ENCODE peak calls at places on chromosomes 6 and 20, in nine cellular contexts. E, I, W, S, N, U, V, D and H are unnamed samples. For H3K9me3, the result is how much of the 10 kb centered on the place peaks cover.

GRCh38 chr6:151783692-151784091 is 23.8 kb upstream of the ESR1 start:
- DNase-seq in U (no peak), E (no peak), V (no peak), D (no peak), I (no peak), N (no peak), W (no peak), S (no peak), H (no peak)

GRCh38 chr6:84967389-84967788 is 203.0 kb upstream of the TBX18 start:
- DNase-seq in E (no peak), V (peak), W (no peak), S (no peak), I (no peak), U (no peak), D (peak), N (no peak), H (no peak)

GRCh38 chr6:81937296-81937937 is 184.9 kb upstream of the TENT5A start:
- DNase-seq in S (no peak), E (no peak), W (no peak), U (no peak), N (no peak), D (peak), I (no peak), V (peak), H (no peak)

GRCh38 chr6:111657146-111657545 is 51.5 kb upstream of the TRAF3IP2 start:
- DNase-seq in I (no peak), S (no peak), W (no peak), D (peak), E (no peak), V (peak), N (no peak), U (no peak), H (no peak)

GRCh38 chr20:11136691-11137090 is 462.9 kb upstream of the JAG1 start:
- DNase-seq in U (no peak), S (no peak), D (no peak), W (no peak), I (no peak), V (no peak), N (no peak), E (no peak), H (no peak)

GRCh38 chr6:79949235-79949634 is 1.9 kb upstream of the ELOVL4 start:
- DNase-seq in U (peak), E (peak), I (no peak), S (no peak), D (peak), W (peak), N (no peak), V (peak), H (peak)

GRCh38 chr20:11305406-11305805 is 612.3 kb upstream of the BTBD3 start:
- DNase-seq in V (no peak), S (no peak), N (no peak), I (no peak), W (no peak), E (no peak), U (no peak), D (no peak), H (no peak)

GRCh38 chr6:110690106-110690654 is 125.1 kb downstream of the CDK19 start:
- DNase-seq in V (no peak), I (no peak), E (no peak), S (no peak), W (no peak), N (no peak), D (no peak), U (no peak), H (no peak)

GRCh38 chr6:127435717-127436220 is 23.4 kb downstream of the KIAA0408 start:
- DNase-seq in V (no peak), N (no peak), E (no peak), W (no peak), S (no peak), U (no peak), D (no peak), I (no peak), H (no peak)

GRCh38 chr20:19435820-19436219 is 223.4 kb downstream of the SLC24A3 start:
- DNase-seq in D (no peak), U (no peak), V (no peak), S (no peak), W (no peak), I (no peak), N (no peak), E (no peak), H (no peak)

GRCh38 chr6:160104821-160105517 is 16.6 kb upstream of the SLC22A1 start:
- DNase-seq in I (no peak), U (no peak), E (no peak), N (no peak), V (no peak), W (no peak), S (no peak), D (no peak), H (no peak)

DNA sequence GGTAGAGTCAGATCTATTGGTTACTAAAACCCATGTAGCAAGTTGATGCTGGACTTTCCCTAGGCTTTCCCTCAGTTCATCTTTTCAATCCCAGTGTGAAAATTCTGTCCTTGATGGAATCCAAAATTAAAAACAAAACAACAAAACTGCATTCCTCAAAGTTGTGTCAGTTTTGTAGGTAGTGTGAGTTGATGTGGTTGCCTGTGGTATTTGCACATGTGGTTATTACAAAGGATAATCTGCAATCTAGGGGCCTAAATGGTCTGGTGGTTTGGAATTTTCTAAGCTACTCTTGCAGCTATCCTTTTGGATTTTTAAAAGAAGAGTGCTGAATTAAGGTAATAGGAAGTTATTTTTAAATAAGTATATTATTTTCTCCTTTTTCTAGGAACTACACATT is 132.2 kb upstream of the SCGN start:
- DNase-seq in U (no peak), D (no peak), E (no peak), W (no peak), N (no peak), I (no peak), V (peak), S (no peak), H (no peak)
- H3K9me3 ChIP-seq in U (under half), D (under half), E (under half), W (under half), N (under half), I (under half), V (under half), S (under half), H (under half)

GRCh38 chr6:106866875-106867658 is 107.5 kb downstream of the CD24 start:
- DNase-seq in S (no peak), V (no peak), D (no peak), E (no peak), I (no peak), W (no peak), N (no peak), U (no peak), H (no peak)
- H3K9me3 ChIP-seq in S (under half), V (under half), D (under half), E (under half), I (under half), W (under half), N (under half), U (under half), H (under half)

DNA sequence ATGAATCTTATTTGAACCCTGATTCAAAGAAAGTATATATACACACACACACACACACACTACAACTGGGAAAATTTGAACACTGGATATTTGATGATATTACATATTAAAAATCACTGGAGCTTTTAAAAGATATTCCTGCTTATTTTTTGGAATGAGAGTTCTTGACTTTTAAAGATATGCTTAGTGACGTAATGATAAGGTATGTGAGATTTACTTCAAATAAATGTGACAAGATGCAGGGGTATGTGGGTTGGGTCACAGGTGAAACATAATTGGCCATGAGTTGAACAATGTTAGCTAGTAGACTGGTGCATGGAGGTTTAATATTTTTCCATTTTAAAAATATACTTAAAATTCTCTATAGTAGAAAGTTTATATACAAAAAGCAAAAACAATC is 258.6 kb downstream of the CBLN4 start:
- DNase-seq in S (no peak), E (no peak), N (no peak), D (no peak), U (no peak), V (no peak), W (no peak), I (no peak), H (no peak)
- H3K9me3 ChIP-seq in S (under half), E (under half), N (under half), D (under half), U (under half), V (under half), W (under half), I (under half), H (under half)

DNA sequence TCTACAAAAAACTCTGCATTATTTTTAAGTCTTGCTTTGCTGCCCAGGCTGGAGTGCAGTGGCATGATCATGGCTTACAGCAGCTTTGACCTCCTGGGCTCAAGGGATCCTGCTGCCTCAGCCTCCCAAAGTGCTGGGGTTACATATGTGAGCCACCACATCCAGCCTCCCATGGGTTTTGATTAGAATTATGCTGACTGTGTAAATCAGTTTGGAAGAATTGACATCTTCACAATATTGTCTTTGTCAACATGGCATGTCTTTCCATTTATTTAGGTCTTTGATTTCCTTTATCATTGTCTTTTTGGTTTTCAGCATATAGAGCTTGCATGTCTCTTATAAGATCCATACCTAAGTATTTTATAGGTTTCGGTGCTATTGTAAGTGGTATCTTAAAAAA is 13.2 kb upstream of the APCDD1L start:
- DNase-seq in U (no peak), I (no peak), V (no peak), E (no peak), W (no peak), S (no peak), D (no peak), N (no peak), H (no peak)
- H3K9me3 ChIP-seq in U (under half), I (under half), V (under half), E (under half), W (under half), S (under half), D (half or more), N (half or more), H (under half)

DNA sequence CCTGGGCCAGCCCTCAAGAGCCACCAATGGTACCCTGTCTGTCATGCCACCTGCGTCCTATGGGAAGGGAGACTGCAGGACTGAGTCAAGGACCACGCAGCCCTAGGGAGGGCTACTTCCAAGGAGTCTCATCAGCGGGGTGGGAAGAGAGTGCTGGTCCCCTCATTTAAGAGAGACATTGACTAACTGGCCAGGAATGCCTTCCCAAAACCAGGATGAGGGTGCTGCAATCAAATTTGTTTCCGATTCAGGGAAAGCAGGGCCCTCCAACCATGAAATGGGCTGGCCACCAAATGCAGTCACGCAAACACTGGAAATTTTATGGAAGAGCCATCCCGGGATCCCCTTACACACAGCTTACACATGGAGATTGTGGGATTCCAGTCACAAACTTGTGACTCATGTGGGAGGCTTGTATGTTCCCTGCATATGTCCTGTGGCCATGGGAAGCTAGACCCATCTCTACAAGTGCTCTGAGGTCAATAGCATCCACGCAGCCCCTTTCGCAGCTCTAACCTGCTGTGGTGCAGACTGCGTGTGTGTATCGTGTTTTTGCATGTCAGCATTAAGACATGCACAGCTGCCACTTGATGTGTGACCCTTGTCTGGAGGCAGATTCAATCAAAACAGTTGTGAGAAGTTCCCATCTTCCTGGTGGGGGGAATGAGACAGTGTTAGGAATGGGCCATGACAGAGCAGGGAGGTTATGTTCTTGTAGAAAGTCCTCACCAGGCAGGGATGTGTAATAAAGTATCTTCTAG is 53.0 kb upstream of the CST7 start:
- DNase-seq in D (no peak), V (no peak), S (no peak), W (no peak), E (no peak), N (no peak), I (no peak), U (no peak), H (no peak)
- H3K9me3 ChIP-seq in D (under half), V (under half), S (under half), W (under half), E (under half), N (under half), I (under half), U (under half), H (under half)

DNA sequence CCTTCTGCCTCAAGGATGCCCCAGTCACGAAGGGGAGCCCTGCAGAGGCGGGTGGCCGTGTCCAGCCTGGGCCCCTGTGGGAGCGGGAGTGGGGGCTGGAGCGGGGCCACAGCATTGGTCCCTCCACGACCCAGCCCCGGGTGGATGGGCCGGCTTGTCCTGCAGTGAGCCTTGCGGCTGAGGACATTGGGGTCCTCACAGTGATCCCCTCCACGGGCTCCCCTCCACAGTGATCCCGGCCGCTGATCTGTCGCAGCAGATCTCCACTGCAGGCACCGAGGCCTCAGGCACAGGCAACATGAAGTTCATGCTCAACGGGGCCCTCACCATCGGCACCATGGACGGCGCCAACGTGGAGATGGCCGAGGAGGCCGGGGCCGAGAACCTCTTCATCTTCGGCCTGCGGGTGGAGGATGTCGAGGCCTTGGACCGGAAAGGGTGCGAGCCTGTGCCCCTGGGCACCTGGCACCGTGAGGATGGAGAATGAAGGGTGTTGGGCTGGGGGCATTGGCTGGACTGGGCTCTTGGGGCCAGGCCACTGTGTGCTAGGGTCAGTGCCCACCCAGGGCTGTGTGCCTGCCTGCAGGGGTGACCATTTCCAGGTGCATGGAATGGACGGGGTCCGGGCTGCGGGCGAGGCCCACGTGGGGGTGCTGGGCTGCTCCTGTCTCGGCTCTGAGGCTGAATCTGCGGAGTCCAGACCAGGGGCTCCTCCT is 44.4 kb downstream of the PYGB start:
- DNase-seq in E (no peak), N (no peak), S (no peak), V (no peak), I (no peak), U (no peak), D (no peak), W (no peak), H (no peak)
- H3K9me3 ChIP-seq in E (under half), N (under half), S (under half), V (under half), I (under half), U (under half), D (under half), W (under half), H (under half)

GRCh38 chr20:55918471-55918870 is 86.8 kb downstream of the CBLN4 start:
- DNase-seq in N (no peak), E (no peak), S (no peak), W (no peak), D (no peak), I (no peak), V (no peak), U (no peak), H (no peak)
- H3K9me3 ChIP-seq in N (under half), E (under half), S (under half), W (under half), D (under half), I (under half), V (under half), U (under half), H (under half)

GRCh38 chr20:59693587-59693986 is 89.2 kb downstream of the PHACTR3 start:
- DNase-seq in I (no peak), D (no peak), E (no peak), W (no peak), N (no peak), V (no peak), U (no peak), S (no peak), H (no peak)
- H3K9me3 ChIP-seq in I (under half), D (under half), E (under half), W (under half), N (under half), V (under half), U (under half), S (under half), H (under half)

GRCh38 chr20:16654858-16655257 is 75.0 kb upstream of the SNRPB2 start:
- DNase-seq in N (no peak), S (no peak), E (no peak), W (no peak), U (no peak), D (no peak), V (no peak), I (no peak), H (no peak)
- H3K9me3 ChIP-seq in N (under half), S (under half), E (under half), W (under half), U (under half), D (under half), V (under half), I (under half), H (under half)